ENCODE peak calls at places on chromosomes 7 and 10, in eight cellular contexts. H is A549, R is endothelial cell of umbilical vein, K is HCT116, A is HepG2, W is H1, V is K562, E is GM12878. Q is an unnamed sample.
A peak's percentile ranks its signal among the peaks of the same experiment; 100 is the strongest.

GRCh38 chr7:24129597-24129996 is 154.4 kb upstream of the NPY start:
- DNase-seq in H (no peak), R (no peak), K (no peak), A (no peak), W (no peak), V (no peak), E (no peak), Q (no peak)

GRCh38 chr10:1025684-1026083 is at the start of gene IDI2:
- DNase-seq in H (no peak), R (no peak), K (no peak), A (no peak), W (no peak), V (no peak), E (no peak), Q (no peak)

GRCh38 chr7:107597582-107597916 is 17.5 kb downstream of the BCAP29 start:
- DNase-seq in H (no peak), R (no peak), K (no peak), A (no peak), W (no peak), V (no peak), E (no peak), Q (no peak)

GRCh38 chr7:69204936-69205335 is 393.3 kb upstream of the AUTS2 start:
- DNase-seq in H (no peak), R (no peak), K (no peak), A (no peak), W (no peak), V (no peak), E (no peak), Q (no peak)

GRCh38 chr7:50952544-50952943 is 169.8 kb upstream of the GRB10 start:
- DNase-seq in H (no peak), R (no peak), K (no peak), A (no peak), W (no peak), V (no peak), E (no peak), Q (no peak)

GRCh38 chr7:18753972-18754610 is 258.5 kb downstream of the HDAC9 start:
- DNase-seq in H (no peak), R (no peak), K (no peak), A (no peak), W (no peak), V (no peak), E (no peak), Q (no peak)

GRCh38 chr7:114460021-114460420 is 45.4 kb downstream of the FOXP2 start:
- DNase-seq in H (no peak), R (no peak), K (no peak), A (no peak), W (no peak), V (no peak), E (no peak), Q (no peak)

GRCh38 chr7:7596156-7596555 is 29.5 kb downstream of the MIOS start:
- DNase-seq in H (no peak), R (no peak), K (no peak), A (no peak), W (no peak), V (no peak), E (no peak), Q (peak; percentile 26)

GRCh38 chr7:697259-697615 is 29.3 kb upstream of the DNAAF5 start:
- DNase-seq in H (no peak), R (no peak), K (no peak), A (no peak), W (no peak), V (no peak), E (no peak), Q (no peak)

GRCh38 chr10:117096559-117097201 is 41.4 kb downstream of the VAX1 start:
- DNase-seq in H (no peak), R (no peak), K (no peak), A (no peak), W (no peak), V (no peak), E (no peak), Q (no peak)

GRCh38 chr7:69765879-69766278 is 167.6 kb downstream of the AUTS2 start:
- DNase-seq in H (no peak), R (no peak), K (no peak), A (no peak), W (no peak), V (no peak), E (no peak), Q (no peak)

GRCh38 chr7:94222516-94222915 is 172.2 kb upstream of the COL1A2 start:
- DNase-seq in H (no peak), R (no peak), K (no peak), A (no peak), W (no peak), V (no peak), E (no peak), Q (no peak)

GRCh38 chr10:44931621-44932337 is 20.6 kb downstream of the TMEM72 start:
- DNase-seq in H (no peak), R (no peak), K (no peak), A (no peak), W (peak; percentile 26), V (no peak), E (no peak), Q (no peak)

GRCh38 chr7:122887198-122887597 is 938 bp upstream of the CADPS2 start:
- DNase-seq in H (peak; percentile 10), R (peak; percentile 83), K (peak; percentile 51), A (peak; percentile 66), W (no peak), V (peak; percentile 17), E (no peak), Q (no peak)

GRCh38 chr7:105027176-105027853 is 13.3 kb downstream of the KMT2E start:
- DNase-seq in H (no peak), R (peak; percentile 52), K (no peak), A (no peak), W (no peak), V (no peak), E (no peak), Q (no peak)

GRCh38 chr7:116259821-116260440 is 49.6 kb downstream of the TES start:
- DNase-seq in H (peak; percentile 55), R (peak; percentile 36), K (peak; percentile 76), A (no peak), W (no peak), V (no peak), E (no peak), Q (no peak)

GRCh38 chr7:13050703-13051102 is 363.3 kb downstream of the ARL4A start:
- DNase-seq in H (peak; percentile 15), R (peak; percentile 50), K (no peak), A (peak; percentile 28), W (no peak), V (no peak), E (no peak), Q (peak; percentile 27)

GRCh38 chr7:90166153-90166552 is 11.9 kb downstream of the STEAP1 start:
- DNase-seq in H (no peak), R (no peak), K (no peak), A (no peak), W (no peak), V (no peak), E (no peak), Q (no peak)

GRCh38 chr7:55305130-55305529 is 60.0 kb upstream of the LANCL2 start:
- DNase-seq in H (no peak), R (no peak), K (no peak), A (no peak), W (no peak), V (no peak), E (no peak), Q (no peak)

GRCh38 chr7:85185355-85186082 is 1.3 kb downstream of the SEMA3D start:
- DNase-seq in H (peak; percentile 9), R (peak; percentile 69), K (no peak), A (no peak), W (peak; percentile 71), V (no peak), E (no peak), Q (no peak)

GRCh38 chr7:3095046-3095445 is 51.4 kb upstream of the CARD11 start:
- DNase-seq in H (no peak), R (no peak), K (no peak), A (no peak), W (no peak), V (no peak), E (no peak), Q (peak; percentile 66)

GRCh38 chr7:88396295-88396947 is 89.7 kb upstream of the STEAP4 start:
- DNase-seq in H (no peak), R (peak; percentile 79), K (no peak), A (no peak), W (no peak), V (no peak), E (no peak), Q (no peak)

GRCh38 chr10:74255800-74256422 is 104.9 kb downstream of the ADK start:
- DNase-seq in H (no peak), R (no peak), K (no peak), A (no peak), W (no peak), V (no peak), E (no peak), Q (peak; percentile 66)

GRCh38 chr7:43582503-43583423 is at the start of gene STK17A:
- DNase-seq in H (peak; percentile 75), R (peak; percentile 92), K (peak; percentile 83), A (peak; percentile 88), W (peak; percentile 94), V (peak; percentile 95), E (peak; percentile 82), Q (peak; percentile 96)
- TF ChIP-seq POLR2A in H (peak; percentile 97), R (peak; percentile 96), K (peak; percentile 79), A (peak; percentile 97), W (peak; percentile 85), V (peak; percentile 86), E (peak; percentile 93), Q (peak; percentile 90)

DNA sequence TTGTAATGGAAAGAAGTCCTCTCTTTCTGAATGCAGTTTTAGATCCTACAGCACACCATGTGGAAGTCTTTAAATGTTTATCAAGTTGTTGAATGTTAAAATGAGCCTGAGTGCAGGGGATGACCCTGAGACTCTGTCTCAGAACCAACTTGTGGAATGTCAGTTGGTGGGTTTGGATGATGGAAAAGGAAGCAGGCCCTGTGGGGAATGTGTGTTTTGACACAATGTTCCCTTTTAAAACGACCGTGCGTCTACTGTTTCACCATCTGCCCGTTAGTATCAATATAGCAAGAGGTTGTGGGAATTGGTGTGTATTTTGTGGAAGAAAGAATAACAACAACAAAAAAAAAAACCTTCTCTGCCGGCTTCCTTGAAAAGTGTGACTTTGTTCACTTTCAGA is 8.3 kb downstream of the DYNC1I1 start:
- DNase-seq in H (no peak), R (no peak), K (no peak), A (no peak), W (no peak), V (no peak), E (no peak), Q (no peak)
- TF ChIP-seq MAX in H (no peak), R (no peak), K (no peak), A (no peak), W (no peak), V (no peak), E (no peak), Q (no peak)

GRCh38 chr10:119652361-119652760 is 1.2 kb downstream of the BAG3 start:
- DNase-seq in H (peak; percentile 71), R (peak; percentile 77), K (peak; percentile 43), A (peak; percentile 35), W (no peak), V (no peak), E (no peak), Q (peak; percentile 77)
- TF ChIP-seq POLR2A in H (no peak), R (peak; percentile 56), K (no peak), A (no peak), W (no peak), V (no peak), E (no peak), Q (no peak)

DNA sequence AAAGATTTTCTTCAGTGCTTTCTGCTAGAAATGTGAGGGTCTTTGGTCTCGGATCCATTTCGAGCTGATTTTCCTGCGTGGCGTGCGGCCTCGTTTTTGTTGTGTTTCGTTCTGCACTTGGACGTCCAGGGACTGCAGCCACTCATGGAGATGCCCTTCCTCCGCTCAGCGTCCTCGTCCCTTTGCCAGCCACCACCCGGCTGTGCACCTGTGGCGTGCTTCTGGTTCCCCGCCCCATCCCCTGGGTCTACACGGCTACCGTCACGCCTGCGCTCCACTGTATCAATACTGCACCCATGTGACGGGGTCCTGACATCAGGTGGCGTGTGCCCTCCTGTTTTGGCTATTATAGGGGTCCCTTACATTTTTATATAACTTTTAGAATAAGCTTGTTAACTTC is 42.7 kb upstream of the NKX6-2 start:
- DNase-seq in H (no peak), R (no peak), K (no peak), A (no peak), W (no peak), V (no peak), E (no peak), Q (no peak)
- TF ChIP-seq MAX in H (no peak), R (no peak), K (no peak), A (no peak), W (no peak), V (no peak), E (no peak), Q (no peak)